ENCODE peak calls at places on chromosomes 5 and 9, in six cellular contexts. A is ovary, S is A549, U is BE2C, L is heart left ventricle, E is H9. G is an unnamed sample. For H3K4me1, the result is how much of the 10 kb centered on the place peaks cover.

GRCh38 chr9:23341346-23341745 is 484.7 kb downstream of the ELAVL2 start:
- DNase-seq in A (no peak), S (no peak), U (no peak), L (no peak), E (no peak), G (no peak)

GRCh38 chr5:72486371-72486770 is 20.8 kb downstream of the ZNF366 start:
- DNase-seq in A (no peak), S (no peak), U (no peak), L (no peak), E (no peak), G (no peak)

GRCh38 chr9:5263568-5264218 is 32.5 kb downstream of the INSL4 start:
- DNase-seq in A (no peak), S (peak), U (no peak), L (no peak), E (no peak), G (no peak)

GRCh38 chr5:145979270-145980223 is 43.2 kb downstream of the SH3RF2 start:
- DNase-seq in A (no peak), S (peak), U (no peak), L (no peak), E (no peak), G (no peak)

GRCh38 chr9:13110766-13111400 is 168.6 kb downstream of the MPDZ start:
- DNase-seq in A (peak), S (no peak), U (peak), L (peak), E (no peak), G (peak)

GRCh38 chr5:100667021-100667671 is 132.0 kb downstream of the FAM174A start:
- DNase-seq in A (no peak), S (no peak), U (no peak), L (no peak), E (no peak), G (no peak)

GRCh38 chr5:126119894-126120442 is 303.2 kb upstream of the GRAMD2B start:
- DNase-seq in A (no peak), S (no peak), U (no peak), L (no peak), E (no peak), G (no peak)

GRCh38 chr9:113501129-113501686 is 37.7 kb downstream of the RGS3 start:
- DNase-seq in A (no peak), S (no peak), U (no peak), L (peak), E (peak), G (no peak)

GRCh38 chr5:153905214-153905613 is 133.5 kb downstream of the FAM114A2 start:
- DNase-seq in A (no peak), S (no peak), U (no peak), L (no peak), E (no peak), G (no peak)

GRCh38 chr9:123763910-123764588 is 165.9 kb downstream of the DENND1A start:
- DNase-seq in A (no peak), S (peak), U (no peak), L (no peak), E (no peak), G (no peak)

GRCh38 chr9:93126151-93126781 is 7.8 kb downstream of the NINJ1 start:
- DNase-seq in A (no peak), S (no peak), U (peak), L (no peak), E (peak), G (peak)

GRCh38 chr9:76562511-76562911 is 103.5 kb downstream of the GCNT1 start:
- DNase-seq in A (no peak), S (no peak), U (no peak), L (no peak), E (no peak), G (no peak)

GRCh38 chr5:14258840-14259239 is 115.7 kb downstream of the TRIO start:
- DNase-seq in A (no peak), S (no peak), U (no peak), L (no peak), E (peak), G (no peak)
- H3K4me1 ChIP-seq in A (under half), S (under half), U (under half), L (half or more), E (under half), G (under half)

GRCh38 chr5:97375959-97376358 is 192.9 kb upstream of the RIOK2 start:
- DNase-seq in A (no peak), S (no peak), U (no peak), L (no peak), E (no peak), G (no peak)

GRCh38 chr5:97377582-97377981 is 194.5 kb upstream of the RIOK2 start:
- DNase-seq in A (no peak), S (no peak), U (no peak), L (no peak), E (no peak), G (no peak)
- TF ChIP-seq CTCF in A (no peak), S (no peak), U (no peak), L (no peak), E (no peak), G (no peak)

GRCh38 chr5:36876965-36877666 is 547 bp downstream of the NIPBL start:
- DNase-seq in A (peak), S (peak), U (peak), L (peak), E (peak), G (peak)

GRCh38 chr5:36875051-36875788 is 1.3 kb upstream of the NIPBL start:
- DNase-seq in A (peak), S (peak), U (peak), L (peak), E (peak), G (peak)

GRCh38 chr5:36874465-36874864 is 2.1 kb upstream of the NIPBL start:
- DNase-seq in A (no peak), S (no peak), U (no peak), L (no peak), E (no peak), G (no peak)

GRCh38 chr5:36876389-36876964 is at the start of gene NIPBL:
- DNase-seq in A (peak), S (peak), U (peak), L (peak), E (peak), G (peak)

GRCh38 chr5:36875789-36876388 is 680 bp upstream of the NIPBL start:
- DNase-seq in A (peak), S (peak), U (peak), L (peak), E (peak), G (peak)
- H3K4me1 ChIP-seq in A (under half), S (under half), U (under half), L (under half), E (under half), G (under half)

DNA sequence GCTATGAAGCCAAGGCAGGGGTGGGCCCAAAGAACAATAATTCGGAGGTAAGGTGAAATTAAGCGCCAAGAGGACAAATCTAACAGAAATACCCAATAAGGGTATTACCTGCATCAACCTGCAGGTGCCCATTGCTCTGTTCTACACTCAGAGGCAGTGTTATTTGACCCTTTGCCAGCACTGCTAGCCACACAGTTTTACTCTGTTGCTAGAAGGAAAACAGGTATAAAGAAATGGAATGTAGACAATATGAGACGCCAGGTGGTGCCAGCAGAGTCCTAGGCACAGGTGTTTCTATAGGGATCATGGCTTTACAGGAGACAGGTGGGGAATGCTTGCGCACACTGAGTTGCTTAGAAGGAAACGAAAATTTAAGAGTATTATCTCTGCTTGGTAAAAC is 201.3 kb downstream of the HTR1A start:
- DNase-seq in A (no peak), S (no peak), U (no peak), L (no peak), E (no peak), G (no peak)
- TF ChIP-seq CTCF in A (no peak), S (no peak), U (no peak), L (no peak), E (peak), G (no peak)

DNA sequence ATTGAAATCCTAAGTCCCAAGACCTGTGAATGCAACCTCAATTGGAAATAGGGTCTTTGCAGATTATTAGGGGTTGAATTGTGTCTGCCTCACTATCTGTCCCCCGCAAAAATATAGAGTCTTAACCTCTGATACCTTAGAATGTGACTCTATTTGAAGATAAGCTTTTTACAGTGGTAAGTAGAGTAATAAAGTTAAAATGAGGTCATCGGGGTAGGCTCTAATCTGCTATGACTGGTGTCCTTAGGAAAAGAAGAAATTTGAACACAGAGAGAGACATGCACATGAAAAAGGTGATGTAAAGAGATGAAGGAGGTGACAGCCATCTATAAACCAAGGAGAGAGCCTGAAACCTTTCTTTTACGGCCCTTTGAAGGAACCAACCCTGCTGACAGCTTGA is 287.1 kb upstream of the ADRA1B start:
- DNase-seq in A (no peak), S (no peak), U (no peak), L (no peak), E (no peak), G (no peak)
- H3K4me1 ChIP-seq in A (under half), S (under half), U (under half), L (under half), E (under half), G (under half)

DNA sequence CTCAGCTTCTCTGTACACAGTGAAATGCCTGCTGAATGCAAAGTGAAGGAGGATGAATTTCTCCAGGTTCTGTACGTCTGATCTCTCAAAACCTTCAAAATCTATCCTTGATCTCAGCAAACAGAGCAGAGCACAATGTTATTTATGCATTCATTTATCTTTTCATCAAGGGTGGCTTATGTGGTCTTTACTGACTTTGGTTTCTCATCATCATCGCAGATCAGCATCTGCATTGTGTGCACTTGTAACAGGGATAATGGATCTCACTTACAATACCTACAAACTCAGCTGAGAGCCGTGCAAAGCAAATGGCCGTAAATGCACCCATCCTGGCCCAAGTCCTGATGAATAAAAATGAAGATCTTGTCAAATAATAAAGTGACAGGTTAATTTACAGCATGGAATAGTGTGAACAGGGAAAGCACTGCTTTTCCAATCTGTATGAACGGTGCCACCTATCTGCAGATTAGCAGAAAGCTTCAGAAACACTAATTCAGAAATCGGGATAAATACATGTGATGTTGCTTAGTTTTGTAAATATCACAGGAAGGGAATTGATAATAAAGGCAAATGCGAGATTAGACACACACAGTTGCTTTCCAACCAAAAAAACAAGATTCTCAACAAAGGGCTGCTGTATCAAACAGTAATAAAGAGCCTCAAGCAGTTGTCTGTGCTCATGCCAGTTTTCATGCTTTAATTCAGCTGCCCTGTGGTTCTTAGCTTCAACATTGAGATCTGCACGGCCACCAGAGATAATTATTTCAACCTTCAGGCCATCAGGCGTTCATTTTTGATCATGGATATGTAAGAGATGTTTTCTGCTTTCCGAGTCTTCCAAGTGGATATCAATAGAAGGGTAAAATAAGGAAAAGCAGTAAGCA is 153.3 kb upstream of the POU5F2 start:
- DNase-seq in A (no peak), S (peak), U (no peak), L (no peak), E (no peak), G (no peak)
- TF ChIP-seq CTCF in A (no peak), S (peak), U (peak), L (peak), E (peak), G (no peak)

GRCh38 chr9:104776787-104777186 is 12.9 kb downstream of the NIPSNAP3B start:
- DNase-seq in A (no peak), S (no peak), U (no peak), L (no peak), E (no peak), G (no peak)

GRCh38 chr9:104774132-104774531 is 10.2 kb downstream of the NIPSNAP3B start:
- DNase-seq in A (no peak), S (no peak), U (no peak), L (no peak), E (no peak), G (no peak)

GRCh38 chr9:104774831-104775573 is 11.1 kb downstream of the NIPSNAP3B start:
- DNase-seq in A (no peak), S (no peak), U (no peak), L (peak), E (no peak), G (no peak)

GRCh38 chr9:104775574-104775936 is 11.6 kb downstream of the NIPSNAP3B start:
- DNase-seq in A (no peak), S (no peak), U (no peak), L (no peak), E (no peak), G (no peak)

GRCh38 chr9:104775961-104776360 is 12.0 kb downstream of the NIPSNAP3B start:
- DNase-seq in A (no peak), S (no peak), U (no peak), L (no peak), E (no peak), G (no peak)
- H3K4me1 ChIP-seq in A (under half), S (under half), U (under half), L (under half), E (under half), G (under half)